ENCODE peak calls at places on chromosomes 4 and X, in eight cellular contexts. N is activated naive CD4-positive, alpha-beta T cell treated with anti-CD3 and anti-CD28 coated beads, Interleukin-2, amount 10 ng/mL, durations not matched to agents 7 days and 5 days; F is ACHN; P is NCI-H2029; R is kidney tubule cell; A is retina; U is esophagus muscularis mucosa; C is upper lobe of right lung. V is an unnamed sample.

GRCh38 chrX:150085881-150086280 is 147.6 kb upstream of the EOLA2 start:
- DNase-seq in A (no peak), N (no peak), R (peak; percentile 8), C (no peak), F (no peak), P (no peak), U (no peak), V (no peak)

GRCh38 chr4:5711479-5712184 is 631 bp downstream of the EVC start:
- DNase-seq in N (no peak), C (peak; percentile 75), A (peak; percentile 65), F (peak; percentile 43), R (peak; percentile 59), P (no peak), U (no peak), V (no peak)

GRCh38 chrX:7950865-7951264 is 23.7 kb upstream of the PNPLA4 start:
- DNase-seq in U (no peak), F (no peak), N (no peak), A (no peak), R (no peak), C (no peak), P (no peak), V (no peak)

GRCh38 chr4:103011378-103012025 is 8.0 kb downstream of the SLC9B1 start:
- DNase-seq in P (no peak), R (peak; percentile 65), N (no peak), U (no peak), F (no peak), C (peak; percentile 62), A (no peak), V (no peak)

GRCh38 chrX:2705036-2705435 is 13.9 kb downstream of the CD99 start:
- DNase-seq in R (no peak), U (no peak), N (no peak), A (no peak), P (no peak), C (no peak), F (no peak), V (no peak)

GRCh38 chr4:13533670-13534343 is 10.5 kb downstream of the NKX3-2 start:
- DNase-seq in R (no peak), A (peak; percentile 27), C (no peak), U (no peak), F (no peak), P (no peak), N (no peak), V (no peak)

GRCh38 chr4:55617587-55618197 is 18.4 kb downstream of the NMU start:
- DNase-seq in P (no peak), C (no peak), N (no peak), R (no peak), F (no peak), U (no peak), A (no peak), V (no peak)

GRCh38 chrX:108299101-108299591 is 139.1 kb downstream of the COL4A6 start:
- DNase-seq in P (no peak), F (peak; percentile 24), R (peak; percentile 64), A (no peak), C (no peak), U (no peak), N (no peak), V (no peak)

GRCh38 chr4:94548571-94548970 is 96.8 kb downstream of the PDLIM5 start:
- DNase-seq in R (peak; percentile 91), A (no peak), U (no peak), F (peak; percentile 48), N (no peak), C (no peak), P (no peak), V (peak; percentile 61)

GRCh38 chr4:140252144-140252741 is 98.3 kb upstream of the MAML3 start:
- DNase-seq in R (peak; percentile 29), P (peak; percentile 23), U (no peak), F (no peak), A (no peak), C (peak; percentile 69), N (no peak), V (no peak)

GRCh38 chr4:180767330-180767729 is 1475.9 kb upstream of the TENM3 start:
- DNase-seq in P (peak; percentile 13), A (no peak), N (no peak), R (no peak), F (no peak), C (no peak), U (no peak), V (no peak)